ENCODE peak calls at places on chromosomes 2 and 18, in six cellular contexts. One of them, this sample, is unnamed.

GRCh38 chr2:161580021-161580420 is 44.2 kb upstream of the SLC4A10 start:
- DNase-seq in CD4-positive, alpha-beta memory T cell: no peak
- DNase-seq in brain microvascular endothelial cell: no peak
- DNase-seq in aorta: no peak
- DNase-seq in choroid plexus epithelial cell: no peak
- DNase-seq in SK-N-SH: no peak
- DNase-seq in this sample: no peak

GRCh38 chr2:150011336-150011735 is 423.8 kb upstream of the MMADHC start:
- DNase-seq in CD4-positive, alpha-beta memory T cell: no peak
- DNase-seq in brain microvascular endothelial cell: peak
- DNase-seq in aorta: no peak
- DNase-seq in choroid plexus epithelial cell: peak
- DNase-seq in SK-N-SH: no peak
- DNase-seq in this sample: no peak

GRCh38 chr2:172556284-172557033 is 569 bp downstream of the PDK1 start:
- DNase-seq in CD4-positive, alpha-beta memory T cell: peak
- DNase-seq in brain microvascular endothelial cell: peak
- DNase-seq in aorta: peak
- DNase-seq in choroid plexus epithelial cell: peak
- DNase-seq in SK-N-SH: no peak
- DNase-seq in this sample: peak

GRCh38 chr2:177078416-177078815 is 134.2 kb upstream of the HNRNPA3 start:
- DNase-seq in CD4-positive, alpha-beta memory T cell: no peak
- DNase-seq in brain microvascular endothelial cell: no peak
- DNase-seq in aorta: no peak
- DNase-seq in choroid plexus epithelial cell: peak
- DNase-seq in SK-N-SH: no peak
- DNase-seq in this sample: peak

GRCh38 chr2:106108351-106108750 is 85.8 kb downstream of the UXS1 start:
- DNase-seq in CD4-positive, alpha-beta memory T cell: no peak
- DNase-seq in brain microvascular endothelial cell: peak
- DNase-seq in aorta: no peak
- DNase-seq in choroid plexus epithelial cell: peak
- DNase-seq in SK-N-SH: peak
- DNase-seq in this sample: no peak

GRCh38 chr2:27842894-27843293 is 47.3 kb downstream of the RBKS start:
- DNase-seq in CD4-positive, alpha-beta memory T cell: no peak
- DNase-seq in brain microvascular endothelial cell: no peak
- DNase-seq in aorta: no peak
- DNase-seq in choroid plexus epithelial cell: no peak
- DNase-seq in SK-N-SH: no peak
- DNase-seq in this sample: no peak

GRCh38 chr18:76686737-76687231 is 135.6 kb upstream of the ZNF236 start:
- DNase-seq in CD4-positive, alpha-beta memory T cell: peak
- DNase-seq in brain microvascular endothelial cell: peak
- DNase-seq in aorta: peak
- DNase-seq in choroid plexus epithelial cell: peak
- DNase-seq in SK-N-SH: peak
- DNase-seq in this sample: peak

GRCh38 chr2:204900910-204901309 is 355.6 kb downstream of the PARD3B start:
- DNase-seq in CD4-positive, alpha-beta memory T cell: no peak
- DNase-seq in brain microvascular endothelial cell: no peak
- DNase-seq in aorta: peak
- DNase-seq in choroid plexus epithelial cell: no peak
- DNase-seq in SK-N-SH: no peak
- DNase-seq in this sample: no peak

GRCh38 chr18:57209697-57210096 is 62.8 kb downstream of the BOD1L2 start:
- DNase-seq in CD4-positive, alpha-beta memory T cell: no peak
- DNase-seq in brain microvascular endothelial cell: no peak
- DNase-seq in aorta: no peak
- DNase-seq in choroid plexus epithelial cell: no peak
- DNase-seq in SK-N-SH: no peak
- DNase-seq in this sample: no peak

GRCh38 chr2:127479866-127480743 is 46.2 kb downstream of the IWS1 start:
- DNase-seq in CD4-positive, alpha-beta memory T cell: no peak
- DNase-seq in brain microvascular endothelial cell: peak
- DNase-seq in aorta: no peak
- DNase-seq in choroid plexus epithelial cell: peak
- DNase-seq in SK-N-SH: no peak
- DNase-seq in this sample: no peak

GRCh38 chr2:58140508-58141072 is 94.0 kb downstream of the VRK2 start:
- DNase-seq in CD4-positive, alpha-beta memory T cell: no peak
- DNase-seq in brain microvascular endothelial cell: no peak
- DNase-seq in aorta: no peak
- DNase-seq in choroid plexus epithelial cell: no peak
- DNase-seq in SK-N-SH: no peak
- DNase-seq in this sample: no peak

GRCh38 chr2:117406443-117406842 is 408.0 kb upstream of the DDX18 start:
- DNase-seq in CD4-positive, alpha-beta memory T cell: no peak
- DNase-seq in brain microvascular endothelial cell: no peak
- DNase-seq in aorta: no peak
- DNase-seq in choroid plexus epithelial cell: no peak
- DNase-seq in SK-N-SH: no peak
- DNase-seq in this sample: no peak

GRCh38 chr2:156695020-156695419 is 258.8 kb downstream of the GPD2 start:
- DNase-seq in CD4-positive, alpha-beta memory T cell: no peak
- DNase-seq in brain microvascular endothelial cell: no peak
- DNase-seq in aorta: no peak
- DNase-seq in choroid plexus epithelial cell: no peak
- DNase-seq in SK-N-SH: no peak
- DNase-seq in this sample: no peak

GRCh38 chr2:197339496-197340220 is 29.1 kb upstream of the ANKRD44 start:
- DNase-seq in CD4-positive, alpha-beta memory T cell: no peak
- DNase-seq in brain microvascular endothelial cell: no peak
- DNase-seq in aorta: no peak
- DNase-seq in choroid plexus epithelial cell: no peak
- DNase-seq in SK-N-SH: no peak
- DNase-seq in this sample: no peak

GRCh38 chr2:14628906-14629305 is 3.6 kb upstream of the LRATD1 start:
- DNase-seq in CD4-positive, alpha-beta memory T cell: no peak
- DNase-seq in brain microvascular endothelial cell: no peak
- DNase-seq in aorta: no peak
- DNase-seq in choroid plexus epithelial cell: no peak
- DNase-seq in SK-N-SH: no peak
- DNase-seq in this sample: no peak

GRCh38 chr18:49980869-49981268 is 167.5 kb upstream of the ACAA2 start:
- DNase-seq in CD4-positive, alpha-beta memory T cell: no peak
- DNase-seq in brain microvascular endothelial cell: no peak
- DNase-seq in aorta: no peak
- DNase-seq in choroid plexus epithelial cell: no peak
- DNase-seq in SK-N-SH: no peak
- DNase-seq in this sample: no peak

GRCh38 chr18:13513481-13513880 is 212.9 kb downstream of the FAM210A start:
- DNase-seq in CD4-positive, alpha-beta memory T cell: no peak
- DNase-seq in brain microvascular endothelial cell: no peak
- DNase-seq in aorta: no peak
- DNase-seq in choroid plexus epithelial cell: no peak
- DNase-seq in SK-N-SH: no peak
- DNase-seq in this sample: no peak

GRCh38 chr18:55903911-55904310 is 315.9 kb upstream of the TCF4 start:
- DNase-seq in CD4-positive, alpha-beta memory T cell: no peak
- DNase-seq in brain microvascular endothelial cell: no peak
- DNase-seq in aorta: no peak
- DNase-seq in choroid plexus epithelial cell: no peak
- DNase-seq in SK-N-SH: no peak
- DNase-seq in this sample: no peak

GRCh38 chr18:36403896-36404824 is 106.6 kb downstream of the FHOD3 start:
- DNase-seq in CD4-positive, alpha-beta memory T cell: no peak
- DNase-seq in brain microvascular endothelial cell: no peak
- DNase-seq in aorta: no peak
- DNase-seq in choroid plexus epithelial cell: no peak
- DNase-seq in SK-N-SH: no peak
- DNase-seq in this sample: no peak

GRCh38 chr18:68263481-68263880 is 451.4 kb downstream of the TMX3 start:
- DNase-seq in CD4-positive, alpha-beta memory T cell: no peak
- DNase-seq in brain microvascular endothelial cell: peak
- DNase-seq in aorta: no peak
- DNase-seq in choroid plexus epithelial cell: peak
- DNase-seq in SK-N-SH: no peak
- DNase-seq in this sample: no peak

GRCh38 chr2:120601566-120601965 is 134.1 kb upstream of the GLI2 start:
- DNase-seq in CD4-positive, alpha-beta memory T cell: no peak
- DNase-seq in brain microvascular endothelial cell: no peak
- DNase-seq in aorta: peak
- DNase-seq in choroid plexus epithelial cell: no peak
- DNase-seq in SK-N-SH: no peak
- DNase-seq in this sample: no peak

GRCh38 chr2:218881744-218882462 is 1.3 kb downstream of the WNT10A start:
- DNase-seq in CD4-positive, alpha-beta memory T cell: no peak
- DNase-seq in brain microvascular endothelial cell: no peak
- DNase-seq in aorta: peak
- DNase-seq in choroid plexus epithelial cell: no peak
- DNase-seq in SK-N-SH: peak
- DNase-seq in this sample: no peak

GRCh38 chr2:218880749-218881594 is at the start of gene WNT10A:
- DNase-seq in CD4-positive, alpha-beta memory T cell: no peak
- DNase-seq in brain microvascular endothelial cell: no peak
- DNase-seq in aorta: peak
- DNase-seq in choroid plexus epithelial cell: no peak
- DNase-seq in SK-N-SH: peak
- DNase-seq in this sample: no peak

GRCh38 chr2:218882866-218883366 is 2.3 kb downstream of the WNT10A start:
- DNase-seq in CD4-positive, alpha-beta memory T cell: no peak
- DNase-seq in brain microvascular endothelial cell: no peak
- DNase-seq in aorta: peak
- DNase-seq in choroid plexus epithelial cell: no peak
- DNase-seq in SK-N-SH: peak
- DNase-seq in this sample: no peak

GRCh38 chr2:218883491-218884490 is 3.1 kb downstream of the WNT10A start:
- DNase-seq in CD4-positive, alpha-beta memory T cell: no peak
- DNase-seq in brain microvascular endothelial cell: no peak
- DNase-seq in aorta: peak
- DNase-seq in choroid plexus epithelial cell: no peak
- DNase-seq in SK-N-SH: peak
- DNase-seq in this sample: no peak

DNA sequence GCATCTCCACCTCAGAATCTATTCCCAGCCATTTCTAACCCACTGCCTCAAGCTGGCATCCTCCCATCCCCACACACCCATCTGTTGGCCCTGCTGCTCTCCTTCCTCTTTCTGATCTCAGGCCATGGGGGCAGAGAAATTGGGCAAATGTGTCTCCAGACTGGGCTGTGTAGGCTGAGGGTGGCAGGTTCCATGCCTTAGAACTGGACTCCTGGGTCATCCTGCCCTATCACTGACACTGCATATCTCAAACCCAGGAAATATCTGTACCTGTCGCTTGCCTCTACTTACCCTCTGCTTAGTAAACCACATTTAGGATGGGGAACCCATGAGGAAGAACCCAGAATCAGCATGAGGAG is 1.8 kb downstream of the WNT10A start:
- DNase-seq in CD4-positive, alpha-beta memory T cell: no peak
- DNase-seq in brain microvascular endothelial cell: no peak
- DNase-seq in aorta: no peak
- DNase-seq in choroid plexus epithelial cell: no peak
- DNase-seq in SK-N-SH: no peak
- DNase-seq in this sample: no peak
- H3K4me3 ChIP-seq in CD4-positive, alpha-beta memory T cell: no peak
- H3K4me3 ChIP-seq in brain microvascular endothelial cell: no peak
- H3K4me3 ChIP-seq in aorta: no peak
- H3K4me3 ChIP-seq in choroid plexus epithelial cell: no peak
- H3K4me3 ChIP-seq in SK-N-SH: no peak
- H3K4me3 ChIP-seq in this sample: no peak

DNA sequence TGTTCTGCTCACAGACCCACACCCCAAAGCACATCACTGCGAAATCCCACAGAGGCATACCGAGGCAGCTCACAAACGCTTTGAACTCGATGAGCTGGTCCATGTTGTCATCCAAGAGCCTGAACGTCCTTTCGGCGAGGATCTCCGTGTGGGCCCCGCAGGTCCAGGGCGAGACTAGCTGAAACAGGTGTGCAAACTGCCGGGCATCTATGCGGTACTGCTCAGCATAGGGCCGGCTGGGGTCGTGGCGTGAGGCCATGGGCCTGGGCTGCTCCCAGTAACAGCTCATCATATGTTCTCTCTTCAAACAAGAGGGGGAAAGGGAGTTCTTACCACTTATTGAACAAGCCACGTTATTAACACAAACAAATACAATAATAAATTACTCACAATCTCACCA is 20.1 kb downstream of the RPL31 start:
- DNase-seq in CD4-positive, alpha-beta memory T cell: no peak
- DNase-seq in brain microvascular endothelial cell: no peak
- DNase-seq in aorta: no peak
- DNase-seq in choroid plexus epithelial cell: no peak
- DNase-seq in SK-N-SH: no peak
- DNase-seq in this sample: no peak
- H3K4me3 ChIP-seq in CD4-positive, alpha-beta memory T cell: no peak
- H3K4me3 ChIP-seq in brain microvascular endothelial cell: no peak
- H3K4me3 ChIP-seq in aorta: no peak
- H3K4me3 ChIP-seq in choroid plexus epithelial cell: no peak
- H3K4me3 ChIP-seq in SK-N-SH: no peak
- H3K4me3 ChIP-seq in this sample: no peak

DNA sequence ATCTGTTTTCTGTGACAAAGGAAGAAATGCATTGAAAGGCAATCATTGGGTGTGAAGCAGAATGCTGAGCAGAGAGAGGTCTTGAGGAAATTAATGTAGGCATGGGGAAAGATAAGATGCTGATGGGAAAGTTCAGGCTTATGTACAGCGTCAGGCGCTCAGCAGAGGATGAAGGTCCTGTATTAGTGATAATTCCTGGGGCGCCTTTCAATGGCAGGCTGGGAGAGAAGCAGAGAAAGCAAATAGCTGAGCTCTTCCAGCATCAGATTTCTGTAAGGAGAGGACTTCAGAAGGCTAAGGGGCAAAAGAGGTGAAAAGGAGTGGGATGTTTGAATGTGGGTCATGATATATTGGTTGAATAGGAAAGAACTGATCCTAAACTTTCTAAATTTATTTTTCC is 129.8 kb downstream of the HNMT start:
- DNase-seq in CD4-positive, alpha-beta memory T cell: no peak
- DNase-seq in brain microvascular endothelial cell: no peak
- DNase-seq in aorta: no peak
- DNase-seq in choroid plexus epithelial cell: no peak
- DNase-seq in SK-N-SH: no peak
- DNase-seq in this sample: no peak
- H3K4me3 ChIP-seq in CD4-positive, alpha-beta memory T cell: no peak
- H3K4me3 ChIP-seq in brain microvascular endothelial cell: no peak
- H3K4me3 ChIP-seq in aorta: no peak
- H3K4me3 ChIP-seq in choroid plexus epithelial cell: no peak
- H3K4me3 ChIP-seq in SK-N-SH: no peak
- H3K4me3 ChIP-seq in this sample: no peak

GRCh38 chr2:237694423-237695194 is 67.2 kb downstream of the LRRFIP1 start:
- DNase-seq in CD4-positive, alpha-beta memory T cell: peak
- DNase-seq in brain microvascular endothelial cell: no peak
- DNase-seq in aorta: no peak
- DNase-seq in choroid plexus epithelial cell: no peak
- DNase-seq in SK-N-SH: no peak
- DNase-seq in this sample: no peak
- H3K4me3 ChIP-seq in CD4-positive, alpha-beta memory T cell: peak
- H3K4me3 ChIP-seq in brain microvascular endothelial cell: no peak
- H3K4me3 ChIP-seq in aorta: peak
- H3K4me3 ChIP-seq in choroid plexus epithelial cell: no peak
- H3K4me3 ChIP-seq in SK-N-SH: peak
- H3K4me3 ChIP-seq in this sample: peak

DNA sequence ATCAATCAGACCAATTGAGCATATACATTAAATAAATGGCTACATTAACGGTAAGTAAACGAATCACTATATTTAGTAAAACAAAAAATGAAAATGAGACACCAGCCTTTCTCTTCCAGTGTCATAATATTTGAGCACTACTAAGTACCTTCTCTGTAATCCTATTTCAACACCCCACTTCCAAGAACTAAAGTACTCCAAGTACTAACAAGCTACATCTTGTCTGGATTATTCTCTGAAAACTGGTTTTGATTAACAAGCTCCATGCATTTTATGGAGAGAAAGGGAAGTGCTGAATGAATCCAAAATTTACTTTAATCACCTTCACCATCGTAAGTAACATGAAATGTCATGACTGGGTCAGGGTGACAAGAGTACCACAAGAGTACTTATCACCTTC is 126.8 kb downstream of the ANTXR1 start:
- DNase-seq in CD4-positive, alpha-beta memory T cell: no peak
- DNase-seq in brain microvascular endothelial cell: no peak
- DNase-seq in aorta: no peak
- DNase-seq in choroid plexus epithelial cell: no peak
- DNase-seq in SK-N-SH: no peak
- DNase-seq in this sample: no peak
- H3K4me3 ChIP-seq in CD4-positive, alpha-beta memory T cell: no peak
- H3K4me3 ChIP-seq in brain microvascular endothelial cell: no peak
- H3K4me3 ChIP-seq in aorta: no peak
- H3K4me3 ChIP-seq in choroid plexus epithelial cell: no peak
- H3K4me3 ChIP-seq in SK-N-SH: no peak
- H3K4me3 ChIP-seq in this sample: no peak